ENCODE peak calls at places on chromosomes 11 and 22, in six cellular contexts. One of them, this sample, is unnamed.

GRCh38 chr22:45420539-45420938 is 7.0 kb downstream of the RIBC2 start:
- DNase-seq in kidney tubule cell: no peak
- DNase-seq in non-pigmented ciliary epithelial cell: no peak
- DNase-seq in MCF 10A: no peak
- DNase-seq in CD4-positive, alpha-beta T cell: no peak
- DNase-seq in HuH-7.5: no peak
- DNase-seq in this sample: no peak

GRCh38 chr11:134276396-134277175 is 407 bp downstream of the GLB1L3 start:
- DNase-seq in MCF 10A: no peak
- DNase-seq in non-pigmented ciliary epithelial cell: no peak
- DNase-seq in CD4-positive, alpha-beta T cell: no peak
- DNase-seq in kidney tubule cell: no peak
- DNase-seq in HuH-7.5: no peak
- DNase-seq in this sample: no peak

GRCh38 chr11:14529933-14530332 is 9.7 kb upstream of the PSMA1 start:
- DNase-seq in non-pigmented ciliary epithelial cell: no peak
- DNase-seq in CD4-positive, alpha-beta T cell: no peak
- DNase-seq in HuH-7.5: no peak
- DNase-seq in kidney tubule cell: peak; percentile 77
- DNase-seq in MCF 10A: peak; percentile 29
- DNase-seq in this sample: no peak

GRCh38 chr11:95768521-95768920 is 21.1 kb downstream of the FAM76B start:
- DNase-seq in non-pigmented ciliary epithelial cell: no peak
- DNase-seq in kidney tubule cell: no peak
- DNase-seq in CD4-positive, alpha-beta T cell: no peak
- DNase-seq in MCF 10A: no peak
- DNase-seq in HuH-7.5: no peak
- DNase-seq in this sample: no peak

GRCh38 chr11:57493507-57494503 is 21.7 kb downstream of the SLC43A1 start:
- DNase-seq in non-pigmented ciliary epithelial cell: no peak
- DNase-seq in HuH-7.5: peak; percentile 95
- DNase-seq in kidney tubule cell: peak; percentile 69
- DNase-seq in CD4-positive, alpha-beta T cell: peak; percentile 66
- DNase-seq in MCF 10A: peak; percentile 82
- DNase-seq in this sample: peak; percentile 54

GRCh38 chr22:37237371-37238268 is 6.4 kb downstream of the RAC2 start:
- DNase-seq in HuH-7.5: no peak
- DNase-seq in MCF 10A: no peak
- DNase-seq in non-pigmented ciliary epithelial cell: no peak
- DNase-seq in kidney tubule cell: peak; percentile 25
- DNase-seq in CD4-positive, alpha-beta T cell: no peak
- DNase-seq in this sample: no peak

GRCh38 chr22:38859581-38860290 is 12.3 kb downstream of the CBX6 start:
- DNase-seq in HuH-7.5: no peak
- DNase-seq in non-pigmented ciliary epithelial cell: no peak
- DNase-seq in MCF 10A: no peak
- DNase-seq in CD4-positive, alpha-beta T cell: no peak
- DNase-seq in kidney tubule cell: no peak
- DNase-seq in this sample: no peak

GRCh38 chr11:9527481-9528140 is 45.9 kb upstream of the WEE1 start:
- DNase-seq in MCF 10A: peak; percentile 68
- DNase-seq in kidney tubule cell: no peak
- DNase-seq in HuH-7.5: no peak
- DNase-seq in CD4-positive, alpha-beta T cell: no peak
- DNase-seq in non-pigmented ciliary epithelial cell: peak; percentile 48
- DNase-seq in this sample: no peak

GRCh38 chr11:67265633-67266423 is 445 bp upstream of the GRK2 start:
- DNase-seq in non-pigmented ciliary epithelial cell: no peak
- DNase-seq in CD4-positive, alpha-beta T cell: peak; percentile 71
- DNase-seq in kidney tubule cell: peak; percentile 76
- DNase-seq in MCF 10A: peak; percentile 57
- DNase-seq in HuH-7.5: peak; percentile 100
- DNase-seq in this sample: no peak

GRCh38 chr11:40281055-40281580 is 1178.3 kb downstream of the LRRC4C start:
- DNase-seq in MCF 10A: no peak
- DNase-seq in CD4-positive, alpha-beta T cell: no peak
- DNase-seq in kidney tubule cell: no peak
- DNase-seq in non-pigmented ciliary epithelial cell: no peak
- DNase-seq in HuH-7.5: no peak
- DNase-seq in this sample: no peak

GRCh38 chr11:60801194-60801593 is 16.1 kb downstream of the MS4A10 start:
- DNase-seq in kidney tubule cell: no peak
- DNase-seq in non-pigmented ciliary epithelial cell: no peak
- DNase-seq in CD4-positive, alpha-beta T cell: no peak
- DNase-seq in HuH-7.5: no peak
- DNase-seq in MCF 10A: no peak
- DNase-seq in this sample: no peak

GRCh38 chr22:25775501-25775900 is 33.5 kb downstream of the MYO18B start:
- DNase-seq in CD4-positive, alpha-beta T cell: no peak
- DNase-seq in non-pigmented ciliary epithelial cell: no peak
- DNase-seq in HuH-7.5: no peak
- DNase-seq in kidney tubule cell: peak; percentile 66
- DNase-seq in MCF 10A: no peak
- DNase-seq in this sample: no peak

GRCh38 chr22:30747493-30747892 is 52.8 kb downstream of the OSBP2 start:
- DNase-seq in MCF 10A: no peak
- DNase-seq in non-pigmented ciliary epithelial cell: no peak
- DNase-seq in kidney tubule cell: no peak
- DNase-seq in CD4-positive, alpha-beta T cell: no peak
- DNase-seq in HuH-7.5: no peak
- DNase-seq in this sample: no peak

GRCh38 chr11:114166897-114167323 is 107.4 kb downstream of the ZBTB16 start:
- DNase-seq in non-pigmented ciliary epithelial cell: no peak
- DNase-seq in CD4-positive, alpha-beta T cell: no peak
- DNase-seq in MCF 10A: peak; percentile 92
- DNase-seq in kidney tubule cell: peak; percentile 62
- DNase-seq in HuH-7.5: no peak
- DNase-seq in this sample: no peak

GRCh38 chr11:117239295-117239694 is 6.8 kb downstream of the RNF214 start:
- DNase-seq in non-pigmented ciliary epithelial cell: peak; percentile 94
- DNase-seq in kidney tubule cell: peak; percentile 65
- DNase-seq in MCF 10A: peak; percentile 77
- DNase-seq in CD4-positive, alpha-beta T cell: no peak
- DNase-seq in HuH-7.5: no peak
- DNase-seq in this sample: no peak

GRCh38 chr11:133928628-133929059 is 28.1 kb downstream of the IGSF9B start:
- DNase-seq in non-pigmented ciliary epithelial cell: no peak
- DNase-seq in CD4-positive, alpha-beta T cell: peak; percentile 26
- DNase-seq in kidney tubule cell: no peak
- DNase-seq in HuH-7.5: no peak
- DNase-seq in MCF 10A: peak; percentile 76
- DNase-seq in this sample: no peak

GRCh38 chr11:131817701-131818188 is 447.3 kb downstream of the NTM start:
- DNase-seq in CD4-positive, alpha-beta T cell: no peak
- DNase-seq in kidney tubule cell: no peak
- DNase-seq in MCF 10A: no peak
- DNase-seq in HuH-7.5: no peak
- DNase-seq in non-pigmented ciliary epithelial cell: no peak
- DNase-seq in this sample: no peak

GRCh38 chr11:122578168-122578825 is 77.2 kb upstream of the UBASH3B start:
- DNase-seq in CD4-positive, alpha-beta T cell: no peak
- DNase-seq in HuH-7.5: no peak
- DNase-seq in non-pigmented ciliary epithelial cell: no peak
- DNase-seq in MCF 10A: peak; percentile 11
- DNase-seq in kidney tubule cell: peak; percentile 65
- DNase-seq in this sample: no peak

GRCh38 chr11:94933225-94934130 is 39.9 kb downstream of the CWC15 start:
- DNase-seq in non-pigmented ciliary epithelial cell: peak; percentile 92
- DNase-seq in CD4-positive, alpha-beta T cell: no peak
- DNase-seq in HuH-7.5: no peak
- DNase-seq in MCF 10A: no peak
- DNase-seq in kidney tubule cell: peak; percentile 84
- DNase-seq in this sample: no peak

GRCh38 chr22:49660794-49661781 is 166.6 kb downstream of the BRD1 start:
- DNase-seq in non-pigmented ciliary epithelial cell: no peak
- DNase-seq in HuH-7.5: no peak
- DNase-seq in kidney tubule cell: no peak
- DNase-seq in CD4-positive, alpha-beta T cell: no peak
- DNase-seq in MCF 10A: no peak
- DNase-seq in this sample: no peak

GRCh38 chr11:48066881-48067800 is 86.8 kb downstream of the PTPRJ start:
- DNase-seq in HuH-7.5: no peak
- DNase-seq in CD4-positive, alpha-beta T cell: no peak
- DNase-seq in non-pigmented ciliary epithelial cell: no peak
- DNase-seq in kidney tubule cell: no peak
- DNase-seq in MCF 10A: no peak
- DNase-seq in this sample: no peak

GRCh38 chr11:124873980-124874379 is 8.7 kb downstream of the ROBO3 start:
- DNase-seq in HuH-7.5: no peak
- DNase-seq in kidney tubule cell: no peak
- DNase-seq in MCF 10A: no peak
- DNase-seq in non-pigmented ciliary epithelial cell: no peak
- DNase-seq in CD4-positive, alpha-beta T cell: no peak
- DNase-seq in this sample: no peak

GRCh38 chr11:57249384-57250319 is 12.6 kb upstream of the APLNR start:
- DNase-seq in HuH-7.5: no peak
- DNase-seq in MCF 10A: peak; percentile 62
- DNase-seq in kidney tubule cell: peak; percentile 49
- DNase-seq in CD4-positive, alpha-beta T cell: no peak
- DNase-seq in non-pigmented ciliary epithelial cell: no peak
- DNase-seq in this sample: peak; percentile 32

GRCh38 chr11:62122076-62122475 is 1.7 kb upstream of the INCENP start:
- DNase-seq in HuH-7.5: no peak
- DNase-seq in MCF 10A: no peak
- DNase-seq in kidney tubule cell: no peak
- DNase-seq in non-pigmented ciliary epithelial cell: no peak
- DNase-seq in CD4-positive, alpha-beta T cell: no peak
- DNase-seq in this sample: no peak

GRCh38 chr11:38169286-38169685 is 1571.2 kb upstream of the RAG2 start:
- DNase-seq in CD4-positive, alpha-beta T cell: no peak
- DNase-seq in HuH-7.5: no peak
- DNase-seq in kidney tubule cell: peak; percentile 20
- DNase-seq in MCF 10A: peak; percentile 69
- DNase-seq in non-pigmented ciliary epithelial cell: peak; percentile 19
- DNase-seq in this sample: no peak

GRCh38 chr11:120830092-120830491 is 193.8 kb upstream of the TBCEL start:
- DNase-seq in non-pigmented ciliary epithelial cell: no peak
- DNase-seq in MCF 10A: no peak
- DNase-seq in kidney tubule cell: no peak
- DNase-seq in CD4-positive, alpha-beta T cell: no peak
- DNase-seq in HuH-7.5: no peak
- DNase-seq in this sample: no peak

GRCh38 chr22:46734830-46735453 is 3.1 kb downstream of the CERK start:
- DNase-seq in kidney tubule cell: peak; percentile 67
- DNase-seq in non-pigmented ciliary epithelial cell: no peak
- DNase-seq in CD4-positive, alpha-beta T cell: peak; percentile 49
- DNase-seq in HuH-7.5: no peak
- DNase-seq in MCF 10A: no peak
- DNase-seq in this sample: no peak

GRCh38 chr11:125663910-125664309 is 16.7 kb downstream of the ACRV1 start:
- DNase-seq in non-pigmented ciliary epithelial cell: no peak
- DNase-seq in kidney tubule cell: no peak
- DNase-seq in MCF 10A: no peak
- DNase-seq in CD4-positive, alpha-beta T cell: no peak
- DNase-seq in HuH-7.5: no peak
- DNase-seq in this sample: no peak

GRCh38 chr22:44076825-44077224 is 52.7 kb downstream of the PARVB start:
- DNase-seq in MCF 10A: no peak
- DNase-seq in kidney tubule cell: no peak
- DNase-seq in non-pigmented ciliary epithelial cell: no peak
- DNase-seq in HuH-7.5: no peak
- DNase-seq in CD4-positive, alpha-beta T cell: no peak
- DNase-seq in this sample: no peak

GRCh38 chr11:66686100-66686785 is 8.6 kb upstream of the RBM4B start:
- DNase-seq in non-pigmented ciliary epithelial cell: no peak
- DNase-seq in kidney tubule cell: no peak
- DNase-seq in HuH-7.5: peak; percentile 39
- DNase-seq in CD4-positive, alpha-beta T cell: no peak
- DNase-seq in MCF 10A: no peak
- DNase-seq in this sample: no peak

GRCh38 chr11:78801161-78801884 is 226.7 kb upstream of the NARS2 start:
- DNase-seq in MCF 10A: peak; percentile 87
- DNase-seq in kidney tubule cell: peak; percentile 78
- DNase-seq in CD4-positive, alpha-beta T cell: no peak
- DNase-seq in non-pigmented ciliary epithelial cell: peak; percentile 75
- DNase-seq in HuH-7.5: no peak
- DNase-seq in this sample: no peak

GRCh38 chr11:97201743-97202612 is 812.2 kb downstream of the JRKL start:
- DNase-seq in non-pigmented ciliary epithelial cell: no peak
- DNase-seq in MCF 10A: no peak
- DNase-seq in HuH-7.5: no peak
- DNase-seq in kidney tubule cell: no peak
- DNase-seq in CD4-positive, alpha-beta T cell: no peak
- DNase-seq in this sample: no peak

GRCh38 chr22:45469573-45470383 is 32.9 kb upstream of the FBLN1 start:
- DNase-seq in CD4-positive, alpha-beta T cell: no peak
- DNase-seq in kidney tubule cell: no peak
- DNase-seq in non-pigmented ciliary epithelial cell: no peak
- DNase-seq in HuH-7.5: no peak
- DNase-seq in MCF 10A: peak; percentile 91
- DNase-seq in this sample: no peak

GRCh38 chr22:32204211-32204855 is 540 bp downstream of the RFPL2 start:
- DNase-seq in MCF 10A: no peak
- DNase-seq in kidney tubule cell: peak; percentile 37
- DNase-seq in non-pigmented ciliary epithelial cell: no peak
- DNase-seq in HuH-7.5: no peak
- DNase-seq in CD4-positive, alpha-beta T cell: no peak
- DNase-seq in this sample: peak; percentile 67

GRCh38 chr22:39936523-39937145 is 23.6 kb upstream of the TMA7B start:
- DNase-seq in MCF 10A: no peak
- DNase-seq in CD4-positive, alpha-beta T cell: no peak
- DNase-seq in HuH-7.5: no peak
- DNase-seq in non-pigmented ciliary epithelial cell: no peak
- DNase-seq in kidney tubule cell: no peak
- DNase-seq in this sample: no peak

GRCh38 chr22:49494555-49494954 is 333.1 kb downstream of the BRD1 start:
- DNase-seq in non-pigmented ciliary epithelial cell: no peak
- DNase-seq in kidney tubule cell: no peak
- DNase-seq in MCF 10A: no peak
- DNase-seq in HuH-7.5: no peak
- DNase-seq in CD4-positive, alpha-beta T cell: no peak
- DNase-seq in this sample: no peak

GRCh38 chr11:27205269-27205668 is 157.7 kb downstream of the CCDC34 start:
- DNase-seq in MCF 10A: no peak
- DNase-seq in CD4-positive, alpha-beta T cell: no peak
- DNase-seq in HuH-7.5: no peak
- DNase-seq in non-pigmented ciliary epithelial cell: no peak
- DNase-seq in kidney tubule cell: no peak
- DNase-seq in this sample: no peak

GRCh38 chr11:12397953-12398352 is 20.6 kb downstream of the PARVA start:
- DNase-seq in non-pigmented ciliary epithelial cell: peak; percentile 85
- DNase-seq in kidney tubule cell: peak; percentile 90
- DNase-seq in MCF 10A: peak; percentile 42
- DNase-seq in HuH-7.5: no peak
- DNase-seq in CD4-positive, alpha-beta T cell: no peak
- DNase-seq in this sample: no peak

GRCh38 chr11:13016415-13016814 is 7.3 kb downstream of the RASSF10 start:
- DNase-seq in MCF 10A: peak; percentile 69
- DNase-seq in CD4-positive, alpha-beta T cell: no peak
- DNase-seq in kidney tubule cell: no peak
- DNase-seq in HuH-7.5: no peak
- DNase-seq in non-pigmented ciliary epithelial cell: no peak
- DNase-seq in this sample: no peak